ENCODE peak calls at places on chromosomes 6 and 20, in six cellular contexts. O is HCT116, P is mesothelial cell of epicardium, I is iPS-NIHi11, J is cardiac fibroblast, Y is pancreas. G is an unnamed sample.

GRCh38 chr6:33850294-33850693 is 46.5 kb upstream of the MLN start:
- DNase-seq in O (no peak), I (no peak), Y (no peak), J (no peak), P (no peak), G (no peak)

GRCh38 chr20:61755971-61756421 is 309.7 kb downstream of the TAF4 start:
- DNase-seq in J (no peak), I (no peak), P (no peak), Y (peak; percentile 31), O (no peak), G (no peak)

GRCh38 chr20:35025116-35025515 is 67.5 kb downstream of the TRPC4AP start:
- DNase-seq in J (no peak), O (no peak), P (no peak), Y (no peak), I (no peak), G (no peak)

GRCh38 chr6:46269447-46270229 is 98.9 kb upstream of the ENPP5 start:
- DNase-seq in P (no peak), O (no peak), I (no peak), J (peak; percentile 9), Y (no peak), G (no peak)

GRCh38 chr6:44000164-44000842 is 126.9 kb downstream of the MRPL14 start:
- DNase-seq in J (no peak), P (no peak), O (peak; percentile 65), I (peak; percentile 45), Y (no peak), G (peak; percentile 36)

GRCh38 chr20:50152394-50153152 is 950 bp downstream of the PEDS1 start:
- DNase-seq in O (no peak), J (peak; percentile 19), I (no peak), Y (no peak), P (no peak), G (no peak)

GRCh38 chr20:63924241-63924640 is 29.3 kb downstream of the DNAJC5 start:
- DNase-seq in Y (no peak), O (no peak), P (no peak), I (no peak), J (no peak), G (no peak)

GRCh38 chr6:38708483-38708882 is 5.5 kb upstream of the GLO1 start:
- DNase-seq in I (no peak), P (no peak), Y (no peak), J (no peak), O (no peak), G (no peak)

GRCh38 chr20:51350941-51351631 is 191.4 kb downstream of the NFATC2 start:
- DNase-seq in I (no peak), O (no peak), Y (no peak), P (no peak), J (peak; percentile 97), G (no peak)

GRCh38 chr6:38110407-38111025 is 291.0 kb downstream of the ZFAND3 start:
- DNase-seq in Y (no peak), O (no peak), J (no peak), P (no peak), I (no peak), G (no peak)

GRCh38 chr6:154511735-154512097 is 1.2 kb upstream of the CNKSR3 start:
- DNase-seq in P (no peak), J (no peak), O (no peak), Y (no peak), I (no peak), G (no peak)

GRCh38 chr20:43538855-43539700 is 19.7 kb upstream of the SGK2 start:
- DNase-seq in I (no peak), O (no peak), P (no peak), J (no peak), Y (peak; percentile 79), G (no peak)

GRCh38 chr6:23213193-23213592 is 643.8 kb downstream of the HDGFL1 start:
- DNase-seq in P (no peak), O (no peak), Y (no peak), I (no peak), J (peak; percentile 6), G (no peak)

GRCh38 chr6:87154641-87155271 is 609 bp upstream of the ZNF292 start:
- DNase-seq in Y (no peak), P (no peak), I (peak; percentile 43), O (no peak), J (peak; percentile 87), G (no peak)

GRCh38 chr6:137167702-137168377 is 5.6 kb downstream of the IL22RA2 start:
- DNase-seq in P (no peak), J (no peak), O (no peak), I (no peak), Y (no peak), G (no peak)

GRCh38 chr6:131443514-131443913 is 129.5 kb upstream of the ARG1 start:
- DNase-seq in Y (no peak), J (no peak), I (no peak), P (no peak), O (no peak), G (no peak)

GRCh38 chr20:38060536-38060935 is 27.0 kb downstream of the RPRD1B start:
- DNase-seq in O (no peak), Y (no peak), I (no peak), J (peak; percentile 22), P (no peak), G (no peak)

GRCh38 chr6:167907837-167908681 is 81.3 kb downstream of the AFDN start:
- DNase-seq in I (peak; percentile 13), Y (no peak), J (peak; percentile 47), P (no peak), O (peak; percentile 18), G (no peak)

GRCh38 chr20:43383026-43383795 is 74.5 kb upstream of the SRSF6 start:
- DNase-seq in P (no peak), Y (no peak), O (no peak), J (no peak), I (no peak), G (no peak)

GRCh38 chr6:135280375-135281136 is 99.4 kb downstream of the MYB start:
- DNase-seq in Y (no peak), I (no peak), J (peak; percentile 27), P (no peak), O (no peak), G (no peak)

GRCh38 chr6:119330520-119330919 is 19.0 kb downstream of the MAN1A1 start:
- DNase-seq in Y (no peak), O (no peak), J (no peak), P (no peak), I (no peak), G (no peak)

GRCh38 chr6:30769088-30769852 is 24.9 kb upstream of the IER3 start:
- DNase-seq in J (peak; percentile 97), P (peak; percentile 63), O (peak; percentile 96), Y (no peak), I (peak; percentile 77), G (no peak)

GRCh38 chr6:35139924-35140524 is 1.1 kb downstream of the TCP11 start:
- DNase-seq in Y (no peak), I (peak; percentile 66), P (peak; percentile 54), J (peak; percentile 89), O (peak; percentile 50), G (peak; percentile 39)

GRCh38 chr6:124881898-124882579 is 80.2 kb upstream of the RNF217 start:
- DNase-seq in O (no peak), I (no peak), J (peak; percentile 76), Y (no peak), P (no peak), G (no peak)

GRCh38 chr20:2349801-2350200 is 30.9 kb upstream of the TGM6 start:
- DNase-seq in J (no peak), Y (no peak), O (no peak), I (no peak), P (no peak), G (no peak)

GRCh38 chr20:16441526-16442164 is 131.6 kb downstream of the KIF16B start:
- DNase-seq in J (no peak), O (no peak), I (no peak), P (no peak), Y (no peak), G (no peak)

GRCh38 chr6:164184410-164184809 is 769.9 kb downstream of the QKI start:
- DNase-seq in O (no peak), Y (no peak), J (no peak), P (no peak), I (no peak), G (no peak)

GRCh38 chr6:19394051-19394450 is 443.1 kb upstream of the ID4 start:
- DNase-seq in P (no peak), J (no peak), I (no peak), Y (no peak), O (no peak), G (no peak)

GRCh38 chr6:68826501-68826900 is 191.4 kb downstream of the ADGRB3 start:
- DNase-seq in O (no peak), P (no peak), Y (no peak), I (no peak), J (no peak), G (no peak)

GRCh38 chr20:25453035-25453810 is 45.8 kb downstream of the GINS1 start:
- DNase-seq in J (peak; percentile 28), P (no peak), I (no peak), O (no peak), Y (no peak), G (no peak)

GRCh38 chr6:31075528-31075927 is 36.8 kb downstream of the C6orf15 start:
- DNase-seq in O (no peak), I (no peak), P (no peak), Y (no peak), J (peak; percentile 82), G (no peak)

GRCh38 chr6:168048724-168049025 is 30.3 kb downstream of the FRMD1 start:
- DNase-seq in J (no peak), Y (no peak), P (no peak), I (no peak), O (no peak), G (no peak)

GRCh38 chr6:136866872-136867416 is 44.6 kb downstream of the PEX7 start:
- DNase-seq in J (peak; percentile 40), Y (no peak), I (no peak), O (no peak), P (no peak), G (no peak)

GRCh38 chr20:6626805-6627204 is 140.7 kb upstream of the BMP2 start:
- DNase-seq in J (no peak), Y (no peak), O (no peak), I (peak; percentile 10), P (no peak), G (peak; percentile 55)

GRCh38 chr20:16803965-16804792 is 56.0 kb downstream of the OTOR start:
- DNase-seq in P (peak; percentile 82), Y (peak; percentile 81), J (peak; percentile 63), I (peak; percentile 67), O (peak; percentile 21), G (peak; percentile 78)

GRCh38 chr20:38091447-38092216 is 58.1 kb downstream of the RPRD1B start:
- DNase-seq in O (no peak), P (no peak), J (no peak), Y (no peak), I (no peak), G (no peak)

GRCh38 chr6:30322527-30323501 is 3.9 kb upstream of the TRIM39 start:
- DNase-seq in J (peak; percentile 85), O (no peak), I (no peak), Y (no peak), P (no peak), G (peak; percentile 21)

GRCh38 chr6:170444811-170445211 is 108.3 kb downstream of the PSMB1 start:
- DNase-seq in O (no peak), P (peak; percentile 37), Y (no peak), I (no peak), J (no peak), G (no peak)

GRCh38 chr6:99478483-99478882 is 36.7 kb downstream of the USP45 start:
- DNase-seq in I (no peak), Y (no peak), P (no peak), J (no peak), O (no peak), G (no peak)

G was measured in WTC11.